ENCODE peak calls at places on chromosomes 7 and 10, in seven cellular contexts. S is AG10803; H is fibroblast of villous mesenchyme; V is neural progenitor cell; Y is upper lobe of right lung; K is CD8-positive, alpha-beta T cell; I is lower lobe of right lung. G is an unnamed sample.

GRCh38 chr10:35340975-35341374 is 4.7 kb downstream of the CCNY start:
- DNase-seq in I (no peak), V (no peak), H (no peak), K (no peak), S (peak), Y (no peak), G (no peak)

GRCh38 chr7:42932861-42933591 is 850 bp downstream of the MRPL32 start:
- DNase-seq in K (no peak), V (peak), I (no peak), H (peak), Y (no peak), S (no peak), G (no peak)

GRCh38 chr10:74084955-74085354 is 65.7 kb downstream of the AP3M1 start:
- DNase-seq in I (no peak), H (no peak), Y (no peak), S (no peak), V (no peak), K (no peak), G (no peak)

GRCh38 chr10:72756674-72757385 is 64.9 kb downstream of the MCU start:
- DNase-seq in I (no peak), V (peak), Y (no peak), H (peak), S (no peak), K (no peak), G (no peak)

GRCh38 chr10:89627863-89628262 is 17.2 kb downstream of the PANK1 start:
- DNase-seq in S (no peak), I (no peak), V (no peak), K (no peak), Y (no peak), H (no peak), G (no peak)

GRCh38 chr10:105239311-105240215 is 598.5 kb downstream of the SORCS3 start:
- DNase-seq in I (no peak), K (no peak), S (no peak), H (no peak), Y (no peak), V (peak), G (no peak)

GRCh38 chr10:11227103-11227502 is 209.4 kb downstream of the CELF2 start:
- DNase-seq in V (no peak), S (no peak), K (peak), I (no peak), Y (no peak), H (no peak), G (no peak)

GRCh38 chr10:67772894-67773511 is 65.0 kb downstream of the DNAJC12 start:
- DNase-seq in K (no peak), I (no peak), Y (no peak), V (no peak), S (no peak), H (no peak), G (no peak)

GRCh38 chr7:82605247-82605864 is 161.8 kb upstream of the CACNA2D1 start:
- DNase-seq in V (peak), H (peak), Y (no peak), K (peak), I (no peak), S (peak), G (no peak)

GRCh38 chr7:106640368-106641141 is 20.4 kb downstream of the CCDC71L start:
- DNase-seq in Y (no peak), S (peak), V (no peak), I (no peak), H (peak), K (no peak), G (no peak)

GRCh38 chr7:42380411-42380810 is 143.4 kb upstream of the GLI3 start:
- DNase-seq in S (peak), V (no peak), K (no peak), I (no peak), Y (no peak), H (no peak), G (no peak)

GRCh38 chr10:78248651-78249464 is 215.2 kb downstream of the RPS24 start:
- DNase-seq in H (peak), I (no peak), S (peak), Y (no peak), V (no peak), K (no peak), G (no peak)

GRCh38 chr7:41447106-41448042 is 255.5 kb downstream of the INHBA start:
- DNase-seq in H (no peak), S (peak), Y (no peak), I (no peak), V (no peak), K (no peak), G (no peak)

GRCh38 chr10:60661627-60662026 is 116.7 kb upstream of the CDK1 start:
- DNase-seq in H (peak), S (peak), V (no peak), K (no peak), I (no peak), Y (no peak), G (no peak)

GRCh38 chr10:59870152-59870551 is 36.2 kb downstream of the CCDC6 start:
- DNase-seq in V (no peak), I (no peak), S (no peak), Y (no peak), H (no peak), K (no peak), G (no peak)

GRCh38 chr10:29081971-29082699 is 206.7 kb upstream of the LYZL1 start:
- DNase-seq in I (no peak), Y (no peak), S (no peak), H (no peak), V (no peak), K (no peak), G (no peak)

GRCh38 chr7:44973610-44974401 is 5.0 kb downstream of the MYO1G start:
- DNase-seq in K (peak), Y (peak), H (peak), S (no peak), I (no peak), V (peak), G (no peak)

GRCh38 chr10:35498693-35499092 is 106.4 kb upstream of the GJD4 start:
- DNase-seq in V (no peak), I (no peak), Y (no peak), K (no peak), H (no peak), S (no peak), G (no peak)

GRCh38 chr7:27128034-27128433 is 2.5 kb downstream of the HOXA4 start:
- DNase-seq in S (no peak), K (no peak), H (no peak), I (no peak), V (no peak), Y (no peak), G (no peak)

GRCh38 chr7:27128776-27129728 is 1.5 kb downstream of the HOXA4 start:
- DNase-seq in Y (no peak), V (no peak), S (no peak), K (no peak), I (no peak), H (no peak), G (no peak)

GRCh38 chr7:27130540-27131389 is at the start of gene HOXA4:
- DNase-seq in H (peak), S (peak), Y (peak), I (peak), K (peak), V (peak), G (peak)

GRCh38 chr7:27131390-27131819 is 848 bp upstream of the HOXA4 start:
- DNase-seq in H (no peak), S (no peak), K (no peak), I (no peak), Y (no peak), V (no peak), G (no peak)

GRCh38 chr7:27129729-27130539 is 623 bp downstream of the HOXA4 start:
- DNase-seq in H (no peak), Y (peak), V (peak), K (no peak), I (peak), S (peak), G (peak)
- TF ChIP-seq CTCF in H (no peak), Y (no peak), V (no peak), K (no peak), I (peak), S (no peak), G (no peak)

GRCh38 chr7:127628445-127628844 is 10.5 kb upstream of the PAX4 start:
- DNase-seq in I (no peak), H (peak), S (no peak), V (peak), K (no peak), Y (no peak), G (no peak)
- TF ChIP-seq CTCF in I (no peak), H (peak), S (no peak), V (peak), K (no peak), Y (no peak), G (no peak)

DNA sequence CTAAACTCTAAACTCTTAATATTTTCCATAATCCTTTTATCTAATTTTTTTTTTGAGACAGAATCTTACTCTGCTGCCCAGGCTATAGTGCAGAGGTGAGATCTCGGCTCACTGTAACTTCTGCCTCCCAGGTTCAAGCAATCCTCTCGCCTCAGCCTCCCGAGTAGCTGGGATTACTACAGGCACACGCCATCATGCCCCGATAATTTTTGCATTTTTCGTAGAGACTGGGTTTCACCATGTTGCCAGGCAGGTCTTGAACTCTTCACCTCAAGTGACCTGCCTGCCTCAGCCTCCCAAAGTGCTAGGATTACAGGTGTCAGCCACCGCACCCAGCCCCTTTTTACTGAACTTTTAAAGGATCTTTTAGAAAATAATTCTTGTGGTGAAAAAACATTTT is 110.2 kb upstream of the PHF14 start:
- DNase-seq in H (no peak), V (no peak), I (no peak), K (no peak), Y (no peak), S (no peak), G (no peak)
- TF ChIP-seq CTCF in H (no peak), V (no peak), I (no peak), K (no peak), Y (no peak), S (no peak), G (no peak)

GRCh38 chr10:133394064-133394663 is at the start of gene MTG1:
- DNase-seq in Y (peak), K (peak), S (peak), V (peak), I (peak), H (peak), G (peak)
- TF ChIP-seq CTCF in Y (peak), K (no peak), S (no peak), V (peak), I (peak), H (peak), G (peak)

GRCh38 chr7:117012284-117013174 is 59.2 kb downstream of the ST7 start:
- DNase-seq in H (peak), V (peak), K (no peak), S (peak), I (no peak), Y (no peak), G (no peak)
- TF ChIP-seq CTCF in H (peak), V (peak), K (peak), S (peak), I (no peak), Y (peak), G (peak)

DNA sequence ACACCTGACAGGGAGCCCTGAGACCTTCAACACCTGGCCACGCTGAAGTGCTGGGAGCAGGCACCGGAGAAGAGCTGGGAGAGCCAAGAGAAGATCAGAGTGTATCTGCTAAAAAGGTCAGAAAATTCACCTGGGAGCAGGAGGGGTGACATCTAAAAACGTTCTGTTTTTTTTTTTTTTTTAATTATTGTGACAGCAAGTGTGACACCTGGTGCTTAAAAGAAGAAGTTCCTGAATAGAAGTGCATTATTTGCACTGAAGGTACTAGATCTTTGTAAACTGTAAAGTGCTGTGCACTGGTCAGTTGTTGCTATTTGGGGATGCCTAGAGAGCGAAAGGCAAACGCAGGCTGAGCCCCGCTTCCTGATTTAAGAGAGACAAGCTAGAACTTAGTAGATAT is 422.0 kb downstream of the PLXNA4 start:
- DNase-seq in V (no peak), I (no peak), S (no peak), Y (no peak), H (no peak), K (no peak), G (no peak)
- TF ChIP-seq CTCF in V (no peak), I (no peak), S (no peak), Y (no peak), H (no peak), K (no peak), G (no peak)

DNA sequence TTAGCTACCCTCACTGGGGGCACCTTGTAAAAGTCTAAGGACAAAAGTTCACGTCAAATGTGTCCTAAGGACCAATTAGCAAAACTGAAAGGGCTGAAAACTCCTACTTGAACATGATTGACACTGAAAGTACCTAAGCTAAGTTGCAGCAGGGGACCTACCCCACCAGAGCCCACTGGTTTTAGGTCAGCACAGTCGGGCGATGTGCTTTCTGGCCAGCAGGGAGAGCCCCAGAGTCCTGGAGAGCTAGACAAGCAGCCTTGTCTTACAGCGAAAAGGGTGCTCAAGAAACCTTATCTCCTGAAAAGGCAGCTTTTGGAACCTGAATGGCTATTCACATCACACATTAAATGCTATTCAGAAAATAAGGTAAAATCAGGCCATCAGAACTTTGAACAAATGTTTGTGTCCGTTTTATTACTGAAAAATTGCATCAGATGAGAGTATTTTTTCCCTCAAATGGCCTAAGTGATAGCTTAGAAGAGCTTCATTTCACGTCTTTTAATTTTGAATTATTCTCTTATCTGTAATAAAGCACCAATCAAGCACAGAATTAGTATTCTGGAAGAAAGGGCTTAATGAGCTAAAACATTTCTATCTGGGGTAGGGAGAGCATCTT is 52.2 kb upstream of the MKI67 start:
- DNase-seq in Y (no peak), S (peak), V (peak), H (peak), K (peak), I (no peak), G (no peak)
- TF ChIP-seq CTCF in Y (peak), S (peak), V (peak), H (peak), K (peak), I (peak), G (peak)

GRCh38 chr7:117094457-117094856 is 141.2 kb downstream of the ST7 start:
- DNase-seq in Y (no peak), K (no peak), H (no peak), S (no peak), V (no peak), I (no peak), G (no peak)
- TF ChIP-seq CTCF in Y (no peak), K (no peak), H (no peak), S (no peak), V (no peak), I (no peak), G (no peak)

G was measured in type B pancreatic cell.